ENCODE peak calls at places on chromosome 7, in four cellular contexts. One of them, this sample, is unnamed.

GRCh38 chr7:139706837-139707236 is 71.0 kb downstream of the HIPK2 start:
- DNase-seq in HEK293T: no peak
- DNase-seq in HepG2: no peak
- DNase-seq in K562: no peak
- DNase-seq in this sample: no peak

GRCh38 chr7:66282594-66282935 is 77.4 kb downstream of the TPST1 start:
- DNase-seq in HEK293T: no peak
- DNase-seq in HepG2: no peak
- DNase-seq in K562: no peak
- DNase-seq in this sample: no peak

GRCh38 chr7:51263631-51264484 is 52.8 kb downstream of the COBL start:
- DNase-seq in HEK293T: no peak
- DNase-seq in HepG2: no peak
- DNase-seq in K562: no peak
- DNase-seq in this sample: no peak

GRCh38 chr7:27314111-27314510 is 71.5 kb downstream of the EVX1 start:
- DNase-seq in HEK293T: no peak
- DNase-seq in HepG2: no peak
- DNase-seq in K562: no peak
- DNase-seq in this sample: no peak

GRCh38 chr7:121525155-121525819 is 129.2 kb upstream of the FAM3C start:
- DNase-seq in HEK293T: no peak
- DNase-seq in HepG2: no peak
- DNase-seq in K562: no peak
- DNase-seq in this sample: no peak

GRCh38 chr7:4657640-4658417 is 24.3 kb upstream of the FOXK1 start:
- DNase-seq in HEK293T: no peak
- DNase-seq in HepG2: no peak
- DNase-seq in K562: no peak
- DNase-seq in this sample: no peak

GRCh38 chr7:121276276-121276675 is 52.5 kb upstream of the WNT16 start:
- DNase-seq in HEK293T: no peak
- DNase-seq in HepG2: no peak
- DNase-seq in K562: no peak
- DNase-seq in this sample: no peak

GRCh38 chr7:29888006-29888405 is 81.7 kb downstream of the WIPF3 start:
- DNase-seq in HEK293T: no peak
- DNase-seq in HepG2: no peak
- DNase-seq in K562: no peak
- DNase-seq in this sample: no peak

GRCh38 chr7:159066816-159067601 is 77.7 kb downstream of the VIPR2 start:
- DNase-seq in HEK293T: no peak
- DNase-seq in HepG2: no peak
- DNase-seq in K562: no peak
- DNase-seq in this sample: no peak

GRCh38 chr7:108525327-108525984 is 479 bp downstream of the PNPLA8 start:
- DNase-seq in HEK293T: peak; percentile 74
- DNase-seq in HepG2: peak; percentile 44
- DNase-seq in K562: peak; percentile 84
- DNase-seq in this sample: peak; percentile 80

GRCh38 chr7:73738220-73738611 is 386 bp downstream of the ABHD11 start:
- DNase-seq in HEK293T: peak; percentile 68
- DNase-seq in HepG2: no peak
- DNase-seq in K562: peak; percentile 94
- DNase-seq in this sample: peak; percentile 64

GRCh38 chr7:91342402-91342801 is 78.2 kb downstream of the FZD1 start:
- DNase-seq in HEK293T: no peak
- DNase-seq in HepG2: no peak
- DNase-seq in K562: no peak
- DNase-seq in this sample: no peak

GRCh38 chr7:102120666-102121065 is 166.0 kb upstream of the SH2B2 start:
- DNase-seq in HEK293T: no peak
- DNase-seq in HepG2: no peak
- DNase-seq in K562: no peak
- DNase-seq in this sample: no peak

GRCh38 chr7:85156661-85157213 is 30.1 kb downstream of the SEMA3D start:
- DNase-seq in HEK293T: no peak
- DNase-seq in HepG2: no peak
- DNase-seq in K562: no peak
- DNase-seq in this sample: no peak

GRCh38 chr7:140348161-140348849 is 50.0 kb downstream of the SLC37A3 start:
- DNase-seq in HEK293T: no peak
- DNase-seq in HepG2: no peak
- DNase-seq in K562: no peak
- DNase-seq in this sample: no peak

GRCh38 chr7:17126413-17127374 is 171.8 kb upstream of the AHR start:
- DNase-seq in HEK293T: no peak
- DNase-seq in HepG2: peak; percentile 71
- DNase-seq in K562: no peak
- DNase-seq in this sample: no peak

GRCh38 chr7:13801669-13802068 is 187.8 kb downstream of the ETV1 start:
- DNase-seq in HEK293T: no peak
- DNase-seq in HepG2: no peak
- DNase-seq in K562: no peak
- DNase-seq in this sample: no peak

GRCh38 chr7:12207046-12207445 is 4.0 kb upstream of the TMEM106B start:
- DNase-seq in HEK293T: no peak
- DNase-seq in HepG2: no peak
- DNase-seq in K562: no peak
- DNase-seq in this sample: no peak

GRCh38 chr7:90850516-90850915 is 254.4 kb downstream of the CDK14 start:
- DNase-seq in HEK293T: no peak
- DNase-seq in HepG2: no peak
- DNase-seq in K562: no peak
- DNase-seq in this sample: no peak

GRCh38 chr7:37062460-37062859 is 338.2 kb upstream of the AOAH start:
- DNase-seq in HEK293T: no peak
- DNase-seq in HepG2: no peak
- DNase-seq in K562: no peak
- DNase-seq in this sample: no peak

DNA sequence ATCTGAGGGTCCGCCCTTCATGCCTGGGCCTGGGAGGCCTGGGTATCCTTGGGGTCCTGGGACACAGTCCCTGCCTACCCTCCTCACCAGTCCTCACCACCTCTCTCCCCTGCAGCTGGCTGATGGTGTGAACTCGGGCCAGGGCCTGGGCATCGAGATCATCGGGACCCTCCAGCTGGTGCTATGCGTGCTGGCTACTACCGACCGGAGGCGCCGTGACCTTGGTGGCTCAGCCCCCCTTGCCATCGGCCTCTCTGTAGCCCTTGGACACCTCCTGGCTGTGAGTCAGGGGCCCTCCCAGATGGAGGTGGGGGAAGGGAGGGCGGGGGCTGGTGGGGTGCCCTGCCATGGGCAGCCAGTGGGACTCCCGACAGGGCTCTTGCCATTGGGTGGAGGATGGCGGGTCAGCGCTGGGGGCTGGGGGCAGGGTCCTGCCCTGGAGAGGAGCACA is 10.3 kb downstream of the AQP1 start:
- DNase-seq in HEK293T: no peak
- DNase-seq in HepG2: no peak
- DNase-seq in K562: no peak
- DNase-seq in this sample: peak; percentile 4
- TF ChIP-seq SP1 in HEK293T: no peak
- TF ChIP-seq SP1 in HepG2: no peak
- TF ChIP-seq SP1 in K562: no peak
- TF ChIP-seq SP1 in this sample: no peak

GRCh38 chr7:116097365-116098009 is 66.9 kb upstream of the TFEC start:
- DNase-seq in HEK293T: no peak
- DNase-seq in HepG2: peak; percentile 57
- DNase-seq in K562: peak; percentile 28
- DNase-seq in this sample: no peak
- TF ChIP-seq ELF4 in HEK293T: no peak
- TF ChIP-seq ELF4 in HepG2: no peak
- TF ChIP-seq ELF4 in K562: no peak
- TF ChIP-seq ELF4 in this sample: no peak

GRCh38 chr7:70299447-70299807 is 701.2 kb downstream of the AUTS2 start:
- DNase-seq in HEK293T: no peak
- DNase-seq in HepG2: no peak
- DNase-seq in K562: no peak
- DNase-seq in this sample: no peak
- TF ChIP-seq SP1 in HEK293T: no peak
- TF ChIP-seq SP1 in HepG2: no peak
- TF ChIP-seq SP1 in K562: no peak
- TF ChIP-seq SP1 in this sample: no peak

DNA sequence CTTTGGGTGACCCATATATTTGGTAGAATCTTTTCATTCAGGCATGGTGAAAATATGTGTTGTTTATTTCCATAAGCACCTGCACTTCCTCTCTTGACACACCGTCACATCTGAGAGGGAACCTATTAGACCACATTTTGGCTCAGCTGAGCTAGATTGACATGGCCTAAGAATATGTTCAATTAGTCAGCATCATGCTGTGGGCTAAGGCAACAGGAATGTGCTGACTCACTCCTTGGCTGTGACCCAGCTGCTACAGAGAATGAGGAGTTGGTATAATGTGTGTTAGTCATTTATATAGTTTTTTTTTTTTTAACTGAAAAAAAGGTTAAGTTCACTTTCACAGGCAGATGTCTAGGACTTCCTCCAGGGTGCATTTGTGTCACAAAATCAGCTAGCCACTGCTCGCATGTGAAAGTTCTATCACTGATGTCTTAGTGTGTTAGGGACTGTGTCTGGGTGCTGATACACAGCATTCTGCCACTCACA is 180.6 kb downstream of the SEMA3E start:
- DNase-seq in HEK293T: peak; percentile 53
- DNase-seq in HepG2: peak; percentile 26
- DNase-seq in K562: peak; percentile 20
- DNase-seq in this sample: peak; percentile 56
- TF ChIP-seq ELF4 in HEK293T: no peak
- TF ChIP-seq ELF4 in HepG2: no peak
- TF ChIP-seq ELF4 in K562: no peak
- TF ChIP-seq ELF4 in this sample: no peak

GRCh38 chr7:67754651-67755050 is 758.0 kb downstream of the TYW1 start:
- DNase-seq in HEK293T: no peak
- DNase-seq in HepG2: no peak
- DNase-seq in K562: no peak
- DNase-seq in this sample: no peak
- TF ChIP-seq SP1 in HEK293T: no peak
- TF ChIP-seq SP1 in HepG2: no peak
- TF ChIP-seq SP1 in K562: no peak
- TF ChIP-seq SP1 in this sample: no peak

GRCh38 chr7:132249591-132249971 is 326.7 kb downstream of the PLXNA4 start:
- DNase-seq in HEK293T: peak; percentile 53
- DNase-seq in HepG2: peak; percentile 64
- DNase-seq in K562: peak; percentile 51
- DNase-seq in this sample: peak; percentile 51

GRCh38 chr7:132248841-132249590 is 327.3 kb downstream of the PLXNA4 start:
- DNase-seq in HEK293T: no peak
- DNase-seq in HepG2: no peak
- DNase-seq in K562: no peak
- DNase-seq in this sample: no peak

GRCh38 chr7:132250480-132251326 is 325.6 kb downstream of the PLXNA4 start:
- DNase-seq in HEK293T: no peak
- DNase-seq in HepG2: peak; percentile 55
- DNase-seq in K562: no peak
- DNase-seq in this sample: no peak

GRCh38 chr7:132254455-132254854 is 321.8 kb downstream of the PLXNA4 start:
- DNase-seq in HEK293T: no peak
- DNase-seq in HepG2: no peak
- DNase-seq in K562: no peak
- DNase-seq in this sample: no peak

GRCh38 chr7:132251327-132251659 is 325.0 kb downstream of the PLXNA4 start:
- DNase-seq in HEK293T: no peak
- DNase-seq in HepG2: peak; percentile 87
- DNase-seq in K562: no peak
- DNase-seq in this sample: peak; percentile 25
- TF ChIP-seq ELF4 in HEK293T: no peak
- TF ChIP-seq ELF4 in HepG2: no peak
- TF ChIP-seq ELF4 in K562: no peak
- TF ChIP-seq ELF4 in this sample: no peak

GRCh38 chr7:94149776-94150545 is 145.8 kb upstream of the BET1 start:
- DNase-seq in HEK293T: no peak
- DNase-seq in HepG2: no peak
- DNase-seq in K562: no peak
- DNase-seq in this sample: no peak

GRCh38 chr7:94154858-94155257 is 150.7 kb upstream of the BET1 start:
- DNase-seq in HEK293T: no peak
- DNase-seq in HepG2: no peak
- DNase-seq in K562: no peak
- DNase-seq in this sample: no peak

DNA sequence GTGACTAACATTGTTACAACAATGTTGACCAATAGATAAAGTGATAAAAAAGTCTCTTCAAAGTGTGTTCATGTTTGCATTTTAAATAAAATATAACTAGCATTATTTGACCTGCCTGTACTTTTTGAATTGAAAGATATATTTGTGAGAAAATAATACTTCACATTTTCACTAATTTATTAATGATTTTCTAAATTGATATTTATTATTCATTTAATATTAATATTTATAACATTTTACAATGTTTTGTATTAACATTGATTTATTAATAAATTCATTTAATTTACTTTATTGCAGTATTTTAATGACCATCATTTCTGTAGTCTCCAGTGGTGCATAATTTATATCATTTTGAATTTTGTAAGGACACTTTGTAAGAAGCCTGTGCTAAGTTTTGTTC is 150.0 kb upstream of the BET1 start:
- DNase-seq in HEK293T: no peak
- DNase-seq in HepG2: no peak
- DNase-seq in K562: no peak
- DNase-seq in this sample: no peak
- TF ChIP-seq SP1 in HEK293T: no peak
- TF ChIP-seq SP1 in HepG2: no peak
- TF ChIP-seq SP1 in K562: no peak
- TF ChIP-seq SP1 in this sample: no peak

DNA sequence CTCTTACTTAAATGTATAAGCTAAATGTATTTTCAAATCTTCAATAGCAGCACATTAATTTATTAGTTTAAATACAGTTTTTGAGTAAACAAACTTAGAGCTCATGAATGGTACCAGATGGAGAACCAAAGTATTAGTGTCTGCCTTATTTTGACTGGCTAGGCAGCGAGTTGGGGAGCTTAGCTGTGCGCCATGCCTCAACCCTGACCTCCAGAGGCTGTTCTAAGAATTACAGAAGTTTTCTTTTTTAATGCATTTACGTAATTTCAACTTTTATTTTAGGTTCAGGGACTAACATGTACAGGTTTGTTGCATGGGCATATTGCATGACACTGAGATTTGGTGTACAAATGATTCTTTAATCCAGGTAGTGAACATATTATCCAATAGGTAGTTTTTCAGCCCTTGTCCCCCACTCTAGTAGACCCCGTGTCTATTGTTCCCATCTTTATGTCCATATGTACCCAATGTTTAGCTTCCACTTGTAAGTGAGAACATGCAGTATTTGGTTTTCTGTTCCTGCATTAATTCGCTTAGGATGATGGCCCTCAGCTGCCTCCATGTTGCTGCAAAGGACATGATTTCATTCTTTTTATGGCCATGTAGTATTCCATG is 166.8 kb downstream of the IQUB start:
- DNase-seq in HEK293T: peak; percentile 57
- DNase-seq in HepG2: peak; percentile 10
- DNase-seq in K562: peak; percentile 53
- DNase-seq in this sample: peak; percentile 21
- TF ChIP-seq ELF4 in HEK293T: no peak
- TF ChIP-seq ELF4 in HepG2: no peak
- TF ChIP-seq ELF4 in K562: no peak
- TF ChIP-seq ELF4 in this sample: no peak

GRCh38 chr7:135684699-135685098 is 22.4 kb downstream of the STMP1 start:
- DNase-seq in HEK293T: no peak
- DNase-seq in HepG2: no peak
- DNase-seq in K562: no peak
- DNase-seq in this sample: no peak
- TF ChIP-seq SP1 in HEK293T: no peak
- TF ChIP-seq SP1 in HepG2: no peak
- TF ChIP-seq SP1 in K562: no peak
- TF ChIP-seq SP1 in this sample: no peak

This sample was measured in WTC11.